ENCODE peak calls at places on chromosomes 3 and 15, in eight cellular contexts. F, A, M, X, V, O, H and T are unnamed samples.

GRCh38 chr3:158167737-158168469 is 58.0 kb downstream of the RSRC1 start:
- DNase-seq in F (peak; percentile 88), A (no peak), M (no peak), X (no peak), V (no peak), O (peak; percentile 74), H (peak; percentile 86), T (no peak)

GRCh38 chr3:161291191-161291901 is 70.2 kb downstream of the NMD3 start:
- DNase-seq in F (no peak), A (no peak), M (no peak), X (no peak), V (no peak), O (no peak), H (no peak), T (no peak)

GRCh38 chr15:63334821-63335220 is 46.8 kb downstream of the CA12 start:
- DNase-seq in F (no peak), A (no peak), M (no peak), X (no peak), V (no peak), O (no peak), H (no peak), T (no peak)

GRCh38 chr15:99452728-99453643 is 112.8 kb upstream of the MEF2A start:
- DNase-seq in F (no peak), A (no peak), M (no peak), X (peak; percentile 64), V (no peak), O (no peak), H (peak; percentile 59), T (no peak)

GRCh38 chr3:147419062-147419701 is 10.0 kb downstream of the ZIC1 start:
- DNase-seq in F (no peak), A (peak; percentile 92), M (no peak), X (peak; percentile 95), V (no peak), O (peak; percentile 59), H (peak; percentile 97), T (no peak)

GRCh38 chr3:50324351-50325144 is 2.0 kb upstream of the HYAL2 start:
- DNase-seq in F (no peak), A (peak; percentile 87), M (peak; percentile 57), X (peak; percentile 77), V (peak; percentile 50), O (no peak), H (peak; percentile 78), T (peak; percentile 50)

GRCh38 chr3:124383051-124383450 is 347.2 kb upstream of the UMPS start:
- DNase-seq in F (no peak), A (peak; percentile 82), M (no peak), X (no peak), V (no peak), O (no peak), H (no peak), T (no peak)

GRCh38 chr3:46858996-46859710 is 4.1 kb downstream of the MYL3 start:
- DNase-seq in F (no peak), A (no peak), M (no peak), X (no peak), V (no peak), O (no peak), H (no peak), T (no peak)

GRCh38 chr15:25787855-25788521 is 75.1 kb downstream of the ATP10A start:
- DNase-seq in F (no peak), A (no peak), M (no peak), X (no peak), V (no peak), O (no peak), H (peak; percentile 50), T (no peak)

GRCh38 chr3:9503283-9503682 is 50.3 kb downstream of the LHFPL4 start:
- DNase-seq in F (peak; percentile 19), A (peak; percentile 96), M (peak; percentile 48), X (peak; percentile 82), V (peak; percentile 55), O (peak; percentile 83), H (peak; percentile 70), T (peak; percentile 63)

GRCh38 chr15:43285609-43286037 is 18.9 kb upstream of the TGM5 start:
- DNase-seq in F (peak; percentile 22), A (peak; percentile 53), M (no peak), X (peak; percentile 67), V (peak; percentile 25), O (peak; percentile 81), H (peak; percentile 77), T (peak; percentile 34)

GRCh38 chr3:175274056-175274455 is 414.9 kb downstream of the NAALADL2 start:
- DNase-seq in F (no peak), A (no peak), M (no peak), X (no peak), V (no peak), O (no peak), H (no peak), T (no peak)

GRCh38 chr3:45110185-45110833 is 35.9 kb downstream of the CDCP1 start:
- DNase-seq in F (no peak), A (no peak), M (no peak), X (no peak), V (no peak), O (no peak), H (no peak), T (peak; percentile 13)

GRCh38 chr3:114878119-114878839 is 268.8 kb downstream of the ZBTB20 start:
- DNase-seq in F (no peak), A (no peak), M (no peak), X (no peak), V (no peak), O (no peak), H (no peak), T (no peak)

GRCh38 chr3:66722675-66723074 is 221.9 kb upstream of the LRIG1 start:
- DNase-seq in F (peak; percentile 34), A (peak; percentile 12), M (no peak), X (no peak), V (no peak), O (peak; percentile 21), H (peak; percentile 76), T (no peak)

GRCh38 chr3:52200981-52201679 is 3.2 kb downstream of the ALAS1 start:
- DNase-seq in F (no peak), A (no peak), M (no peak), X (no peak), V (no peak), O (no peak), H (no peak), T (no peak)

GRCh38 chr3:133547432-133548041 is 25.9 kb upstream of the CDV3 start:
- DNase-seq in F (no peak), A (peak; percentile 61), M (no peak), X (no peak), V (no peak), O (no peak), H (peak; percentile 84), T (no peak)

GRCh38 chr3:21718943-21719591 is 31.9 kb downstream of the ZNF385D start:
- DNase-seq in F (no peak), A (no peak), M (no peak), X (no peak), V (no peak), O (no peak), H (no peak), T (no peak)

GRCh38 chr15:51708013-51708412 is 26.7 kb downstream of the SCG3 start:
- DNase-seq in F (no peak), A (no peak), M (no peak), X (no peak), V (no peak), O (no peak), H (no peak), T (no peak)

GRCh38 chr3:160781429-160781828 is 25.4 kb downstream of the PPM1L start:
- DNase-seq in F (no peak), A (no peak), M (no peak), X (no peak), V (no peak), O (no peak), H (no peak), T (no peak)

GRCh38 chr15:25933456-25934158 is 70.5 kb upstream of the ATP10A start:
- DNase-seq in F (peak; percentile 65), A (peak; percentile 83), M (peak; percentile 28), X (peak; percentile 62), V (peak; percentile 33), O (no peak), H (peak; percentile 92), T (peak; percentile 53)

GRCh38 chr3:196274585-196274984 is 12.9 kb downstream of the PCYT1A start:
- DNase-seq in F (no peak), A (no peak), M (peak; percentile 23), X (no peak), V (peak; percentile 12), O (no peak), H (peak; percentile 41), T (peak; percentile 64)

GRCh38 chr3:122875547-122876127 is 80.8 kb downstream of the SLC49A4 start:
- DNase-seq in F (no peak), A (no peak), M (no peak), X (no peak), V (no peak), O (no peak), H (no peak), T (no peak)

GRCh38 chr15:90002428-90002844 is 1.3 kb downstream of the ZNF710 start:
- DNase-seq in F (no peak), A (peak; percentile 62), M (peak; percentile 39), X (peak; percentile 45), V (no peak), O (peak; percentile 64), H (peak; percentile 55), T (no peak)

GRCh38 chr3:157248590-157249425 is 88.9 kb upstream of the CCNL1 start:
- DNase-seq in F (peak; percentile 68), A (peak; percentile 31), M (no peak), X (peak; percentile 21), V (no peak), O (peak; percentile 75), H (peak; percentile 84), T (no peak)

GRCh38 chr3:107143206-107143605 is 234.0 kb upstream of the CCDC54 start:
- DNase-seq in F (no peak), A (no peak), M (no peak), X (no peak), V (no peak), O (no peak), H (no peak), T (no peak)